ENCODE peak calls at places on chromosomes 16 and 17, in four cellular contexts. O, J, X and T are unnamed samples.

GRCh38 chr17:29046440-29046839 is 3.5 kb downstream of the PIPOX start:
- DNase-seq in X (no peak), O (no peak), J (no peak), T (no peak)

GRCh38 chr17:29390856-29391631 is 881 bp downstream of the TAOK1 start:
- DNase-seq in O (peak; percentile 64), X (no peak), J (no peak), T (peak; percentile 29)

GRCh38 chr17:49548051-49548505 is 27.6 kb upstream of the NXPH3 start:
- DNase-seq in O (no peak), J (no peak), X (no peak), T (no peak)

GRCh38 chr17:48510761-48511604 is 19.8 kb downstream of the HOXB1 start:
- DNase-seq in X (no peak), O (no peak), J (no peak), T (no peak)

GRCh38 chr17:67942810-67943209 is 53.5 kb downstream of the C17orf58 start:
- DNase-seq in O (peak; percentile 46), X (peak; percentile 39), J (no peak), T (no peak)

GRCh38 chr16:386641-387156 is 4.9 kb upstream of the PGAP6 start:
- DNase-seq in O (no peak), J (no peak), X (no peak), T (no peak)

GRCh38 chr17:39573447-39574298 is 34.0 kb downstream of the NEUROD2 start:
- DNase-seq in J (peak; percentile 9), X (peak; percentile 82), O (peak; percentile 87), T (peak; percentile 74)

GRCh38 chr16:56679813-56680212 is 2.5 kb upstream of the MT1X start:
- DNase-seq in J (no peak), O (no peak), X (no peak), T (no peak)

GRCh38 chr16:11094838-11095565 is 150.6 kb downstream of the CLEC16A start:
- DNase-seq in J (no peak), X (no peak), O (no peak), T (no peak)

GRCh38 chr17:45227101-45227591 is 5.5 kb downstream of the FMNL1 start:
- DNase-seq in X (no peak), O (no peak), J (no peak), T (peak; percentile 6)

GRCh38 chr17:70313031-70313430 is 143.7 kb downstream of the KCNJ2 start:
- DNase-seq in J (no peak), O (no peak), X (no peak), T (no peak)

GRCh38 chr17:57809879-57810278 is 40.0 kb downstream of the MRPS23 start:
- DNase-seq in J (no peak), X (no peak), O (no peak), T (no peak)

GRCh38 chr17:66713533-66714042 is 121.3 kb upstream of the CACNG5 start:
- DNase-seq in X (no peak), O (no peak), J (no peak), T (no peak)
- H3K27ac ChIP-seq in X (no peak overlapping the region), O (no peak overlapping the region), J (no peak overlapping the region), T (no peak overlapping the region)

GRCh38 chr16:15610369-15610871 is 32.5 kb downstream of the MARF1 start:
- DNase-seq in O (no peak), X (no peak), J (no peak), T (no peak)
- H3K27ac ChIP-seq in O (no peak overlapping the region), X (no peak overlapping the region), J (no peak overlapping the region), T (no peak overlapping the region)

DNA sequence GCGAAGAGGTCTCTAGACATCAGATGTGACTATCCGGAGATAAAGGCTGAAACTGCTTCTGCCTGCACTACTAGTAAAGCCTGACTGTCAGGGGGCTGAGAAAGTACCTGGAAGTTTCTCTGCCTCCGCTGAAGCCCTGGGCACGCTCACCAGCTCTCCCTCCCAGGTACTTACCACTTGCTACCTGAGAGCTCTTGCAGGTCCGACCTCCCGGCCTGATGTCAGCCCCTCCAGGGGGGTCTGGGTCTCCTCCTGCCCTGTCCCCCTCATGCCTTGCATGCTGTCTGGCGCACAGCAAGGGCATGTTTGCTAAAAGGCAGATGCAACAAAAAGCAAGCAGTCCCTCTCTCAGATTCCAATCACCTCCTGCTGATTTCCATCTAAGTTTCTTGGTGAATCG is 17.4 kb downstream of the ZDHHC7 start:
- DNase-seq in X (no peak), O (no peak), J (no peak), T (peak; percentile 35)
- H3K27ac ChIP-seq in X (no peak overlapping the region), O (no peak overlapping the region), J (no peak overlapping the region), T (peak overlapping the region; percentile 73)

GRCh38 chr17:12510535-12510934 is 155.2 kb upstream of the MYOCD start:
- DNase-seq in J (no peak), X (no peak), O (no peak), T (no peak)
- H3K27ac ChIP-seq in J (no peak overlapping the region), X (no peak overlapping the region), O (no peak overlapping the region), T (no peak overlapping the region)

DNA sequence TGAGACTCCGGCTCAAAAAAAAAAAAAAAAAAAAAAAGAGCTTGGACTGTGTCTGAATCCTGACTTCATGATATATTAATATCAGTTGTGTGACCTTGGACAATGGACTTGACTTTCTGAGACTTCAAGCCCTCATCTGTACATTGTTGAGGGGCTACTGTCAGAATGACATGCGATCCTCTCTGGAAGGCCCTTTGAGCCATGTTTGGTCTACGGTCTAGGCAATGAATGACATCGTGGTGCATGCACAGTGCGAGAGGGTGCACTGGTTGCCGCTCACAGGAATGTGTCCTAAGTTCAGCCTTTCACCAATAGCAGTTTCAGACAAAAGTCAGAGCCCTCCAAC is 43.0 kb upstream of the ZNF629 start:
- DNase-seq in J (no peak), X (no peak), O (no peak), T (no peak)
- H3K27ac ChIP-seq in J (no peak overlapping the region), X (no peak overlapping the region), O (no peak overlapping the region), T (no peak overlapping the region)

DNA sequence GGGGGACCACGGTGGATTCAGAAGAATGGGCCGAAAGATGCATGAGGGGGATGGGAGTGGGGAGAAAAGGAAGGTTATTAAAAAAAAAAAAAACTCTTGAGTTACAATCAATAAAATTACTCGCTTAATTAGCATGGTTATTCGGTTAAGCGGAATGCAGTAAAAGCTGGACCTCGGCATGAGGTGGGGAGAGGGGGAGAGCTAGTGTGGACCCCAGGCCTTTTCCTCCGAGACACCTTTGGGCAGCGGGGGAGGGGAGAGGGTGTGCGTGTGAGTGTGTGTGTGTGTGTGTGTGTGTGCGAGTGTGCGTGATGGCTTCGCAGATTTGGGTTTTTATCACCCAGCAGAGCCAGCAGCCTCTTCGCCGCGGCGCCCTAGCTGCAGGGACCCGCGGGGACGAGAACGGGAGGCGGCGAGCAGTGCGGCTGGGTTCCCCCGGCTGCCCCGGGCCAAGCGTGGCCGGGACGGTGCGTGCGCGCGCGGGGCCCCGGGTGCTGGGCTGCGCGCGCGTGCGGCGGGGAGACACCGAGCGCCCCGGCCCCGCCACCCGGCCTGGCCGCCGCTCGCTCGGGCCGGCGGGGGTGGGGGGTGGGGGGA is 3.7 kb downstream of the BAHCC1 start:
- DNase-seq in X (no peak), O (no peak), J (no peak), T (no peak)
- H3K27ac ChIP-seq in X (peak overlapping the region; percentile 80), O (no peak overlapping the region), J (no peak overlapping the region), T (peak overlapping the region; percentile 95)

GRCh38 chr17:34993031-34993430 is 12.7 kb downstream of the LIG3 start:
- DNase-seq in J (no peak), X (no peak), O (no peak), T (no peak)

GRCh38 chr17:34990921-34991365 is 10.6 kb downstream of the LIG3 start:
- DNase-seq in X (no peak), O (no peak), J (no peak), T (peak; percentile 36)

GRCh38 chr17:34989473-34989872 is 9.2 kb downstream of the LIG3 start:
- DNase-seq in X (no peak), J (no peak), O (no peak), T (no peak)

GRCh38 chr17:34988644-34989043 is 8.3 kb downstream of the LIG3 start:
- DNase-seq in X (peak; percentile 30), J (no peak), O (no peak), T (no peak)

DNA sequence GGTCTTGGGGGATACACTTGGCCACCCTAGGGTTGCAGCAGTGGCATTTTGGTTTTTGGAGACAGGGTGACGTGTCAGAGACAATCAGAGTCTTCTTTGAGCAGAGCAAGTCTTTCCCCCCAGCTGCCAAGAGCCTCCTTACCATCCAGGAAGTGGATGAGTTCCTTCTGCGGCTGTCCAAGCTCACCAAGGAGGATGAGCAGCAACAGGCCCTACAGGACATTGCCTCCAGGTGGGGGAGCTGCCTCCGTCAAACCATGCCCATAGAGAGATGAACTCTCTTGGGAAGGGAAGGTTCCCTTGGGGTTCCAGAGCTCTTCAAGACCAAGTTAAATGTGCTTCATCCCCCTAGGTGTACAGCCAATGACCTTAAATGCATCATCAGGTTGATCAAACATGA is 11.3 kb downstream of the LIG3 start:
- DNase-seq in O (no peak), X (no peak), J (no peak), T (no peak)
- H3K27ac ChIP-seq in O (no peak overlapping the region), X (no peak overlapping the region), J (no peak overlapping the region), T (no peak overlapping the region)

GRCh38 chr16:46883690-46884512 is at the start of gene GPT2:
- DNase-seq in O (peak; percentile 100), X (peak; percentile 92), J (peak; percentile 55), T (peak; percentile 99)

GRCh38 chr16:46882940-46883307 is 1.2 kb upstream of the GPT2 start:
- DNase-seq in X (no peak), O (no peak), J (no peak), T (no peak)

GRCh38 chr16:46882304-46882939 is 1.7 kb upstream of the GPT2 start:
- DNase-seq in J (no peak), O (peak; percentile 49), X (peak; percentile 41), T (peak; percentile 49)

GRCh38 chr16:46884513-46885293 is 541 bp downstream of the GPT2 start:
- DNase-seq in X (peak; percentile 29), O (no peak), J (no peak), T (peak; percentile 77)

GRCh38 chr16:46883353-46883689 is 841 bp upstream of the GPT2 start:
- DNase-seq in J (no peak), O (no peak), X (no peak), T (no peak)
- H3K27ac ChIP-seq in J (no peak overlapping the region), O (peak overlapping the region; percentile 98), X (peak overlapping the region; percentile 57), T (peak overlapping the region; percentile 93)